ENCODE peak calls at places on chromosomes 13 and 19, in five cellular contexts. R is stomach, Z is kidney epithelial cell, Q is endothelial cell of umbilical vein, K is HCT116. N is an unnamed sample.

GRCh38 chr13:111153977-111154332 is 38.8 kb downstream of the ARHGEF7 start:
- DNase-seq in R (no peak), Z (no peak), Q (no peak), K (no peak), N (no peak)

GRCh38 chr19:57512845-57513244 is 13.1 kb downstream of the ZNF773 start:
- DNase-seq in R (no peak), Z (no peak), Q (no peak), K (no peak), N (peak; percentile 40)

GRCh38 chr13:114067886-114068722 is 64.3 kb downstream of the RASA3 start:
- DNase-seq in R (no peak), Z (no peak), Q (no peak), K (no peak), N (no peak)

GRCh38 chr19:30324982-30325381 is 47.2 kb upstream of the ZNF536 start:
- DNase-seq in R (peak; percentile 19), Z (no peak), Q (no peak), K (no peak), N (no peak)

GRCh38 chr19:45515081-45515624 is 7.9 kb downstream of the VASP start:
- DNase-seq in R (no peak), Z (no peak), Q (no peak), K (no peak), N (no peak)

GRCh38 chr13:20128459-20128927 is 32.4 kb downstream of the GJA3 start:
- DNase-seq in R (peak; percentile 48), Z (no peak), Q (no peak), K (no peak), N (no peak)

GRCh38 chr19:9877775-9878510 is 42.8 kb downstream of the PIN1 start:
- DNase-seq in R (no peak), Z (no peak), Q (no peak), K (peak; percentile 58), N (peak; percentile 29)

GRCh38 chr13:70415141-70415540 is 306.9 kb upstream of the KLHL1 start:
- DNase-seq in R (no peak), Z (peak; percentile 10), Q (no peak), K (no peak), N (no peak)

GRCh38 chr19:6793411-6793810 is 20.9 kb downstream of the VAV1 start:
- DNase-seq in R (no peak), Z (no peak), Q (no peak), K (no peak), N (no peak)

GRCh38 chr13:46676378-46676725 is 120.6 kb downstream of the ESD start:
- DNase-seq in R (no peak), Z (no peak), Q (no peak), K (no peak), N (no peak)

DNA sequence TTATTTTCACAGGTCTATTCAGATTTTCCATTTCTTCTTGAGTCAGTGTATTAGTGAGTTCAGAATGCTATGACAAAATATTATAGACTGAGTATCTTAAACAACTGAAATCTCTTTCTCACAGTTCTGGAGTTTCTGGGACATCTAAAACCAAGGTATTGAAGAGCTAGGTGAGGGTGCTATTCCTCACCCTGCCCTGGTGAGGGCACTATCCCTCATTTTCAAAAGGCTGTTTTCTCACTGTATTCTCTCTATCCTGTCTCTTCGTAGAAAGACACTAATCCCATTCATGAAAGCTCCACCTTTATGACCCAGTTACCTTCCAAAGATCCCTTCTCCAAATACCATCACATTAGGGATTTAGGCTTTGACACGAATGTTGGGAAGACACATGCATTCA is 1617.1 kb downstream of the PCDH9 start:
- DNase-seq in R (no peak), Z (no peak), Q (no peak), K (peak; percentile 8), N (no peak)
- TF ChIP-seq CTCF in R (no peak), Z (no peak), Q (peak; percentile 17), K (no peak), N (peak; percentile 15)

GRCh38 chr19:17947815-17948473 is 15.1 kb downstream of the CCDC124 start:
- DNase-seq in R (peak; percentile 90), Z (peak; percentile 55), Q (peak; percentile 93), K (peak; percentile 81), N (peak; percentile 94)

GRCh38 chr19:17949956-17950309 is 17.0 kb upstream of the KCNN1 start:
- DNase-seq in R (no peak), Z (no peak), Q (no peak), K (no peak), N (no peak)

GRCh38 chr19:17948474-17948966 is 15.7 kb downstream of the CCDC124 start:
- DNase-seq in R (no peak), Z (no peak), Q (no peak), K (no peak), N (no peak)

GRCh38 chr19:17950310-17951150 is 16.4 kb upstream of the KCNN1 start:
- DNase-seq in R (no peak), Z (no peak), Q (peak; percentile 8), K (no peak), N (no peak)

GRCh38 chr19:17948967-17949930 is 16.4 kb downstream of the CCDC124 start:
- DNase-seq in R (no peak), Z (no peak), Q (no peak), K (no peak), N (no peak)
- H3K4me3 ChIP-seq in R (no peak overlapping the region), Z (no peak overlapping the region), Q (no peak overlapping the region), K (no peak overlapping the region), N (no peak overlapping the region)

GRCh38 chr13:74687452-74688180 is 553.4 kb upstream of the KLF12 start:
- DNase-seq in R (no peak), Z (no peak), Q (peak; percentile 84), K (no peak), N (no peak)

GRCh38 chr13:74681891-74682290 is 547.7 kb upstream of the KLF12 start:
- DNase-seq in R (no peak), Z (no peak), Q (no peak), K (no peak), N (no peak)

GRCh38 chr13:74678308-74678958 is 544.2 kb upstream of the KLF12 start:
- DNase-seq in R (no peak), Z (no peak), Q (no peak), K (no peak), N (no peak)

DNA sequence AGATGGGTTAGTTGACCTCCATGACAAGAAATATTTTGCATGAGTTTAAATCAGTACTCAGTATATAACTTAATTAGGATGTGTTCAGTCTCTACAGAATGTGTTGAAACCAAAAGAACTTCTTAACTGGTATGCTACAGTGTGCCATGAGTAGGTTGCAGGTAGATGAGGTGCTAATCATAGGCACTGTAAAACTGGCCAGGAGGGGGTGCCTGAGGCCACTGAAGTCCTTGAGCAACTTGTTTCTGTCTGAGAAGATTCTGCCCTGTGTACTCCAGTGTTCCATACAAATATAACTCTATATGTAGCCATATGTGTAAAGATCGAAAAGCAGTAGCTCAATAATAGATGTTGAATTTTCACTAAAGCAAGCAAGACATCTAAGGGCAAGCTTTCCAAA is 549.2 kb upstream of the KLF12 start:
- DNase-seq in R (no peak), Z (no peak), Q (peak; percentile 19), K (no peak), N (peak; percentile 22)
- TF ChIP-seq CTCF in R (no peak), Z (peak; percentile 7), Q (no peak), K (no peak), N (peak; percentile 22)

GRCh38 chr13:18961383-18962117 is 220.1 kb downstream of the TUBA3C start:
- DNase-seq in R (no peak), Z (no peak), Q (no peak), K (no peak), N (no peak)
- H3K4me3 ChIP-seq in R (no peak overlapping the region), Z (no peak overlapping the region), Q (no peak overlapping the region), K (no peak overlapping the region), N (no peak overlapping the region)

GRCh38 chr19:4523306-4524110 is 5.2 kb upstream of the PLIN4 start:
- DNase-seq in R (peak; percentile 69), Z (no peak), Q (peak; percentile 33), K (peak; percentile 29), N (peak; percentile 49)

GRCh38 chr19:4521888-4522242 is 3.6 kb upstream of the PLIN4 start:
- DNase-seq in R (no peak), Z (no peak), Q (no peak), K (no peak), N (no peak)

GRCh38 chr19:4525563-4526002 is 7.3 kb upstream of the PLIN4 start:
- DNase-seq in R (no peak), Z (no peak), Q (no peak), K (no peak), N (no peak)

GRCh38 chr19:4522291-4523002 is 4.2 kb upstream of the PLIN4 start:
- DNase-seq in R (no peak), Z (no peak), Q (no peak), K (no peak), N (no peak)

GRCh38 chr19:4524808-4525562 is 6.7 kb upstream of the PLIN4 start:
- DNase-seq in R (peak; percentile 63), Z (no peak), Q (peak; percentile 31), K (peak; percentile 8), N (peak; percentile 58)
- TF ChIP-seq CTCF in R (peak; percentile 65), Z (peak; percentile 84), Q (peak; percentile 93), K (peak; percentile 48), N (peak; percentile 90)

GRCh38 chr19:51016798-51017683 is 2.5 kb downstream of the KLK10 start:
- DNase-seq in R (peak; percentile 77), Z (no peak), Q (peak; percentile 39), K (peak; percentile 83), N (peak; percentile 57)
- H3K4me3 ChIP-seq in R (peak overlapping the region; percentile 34), Z (peak overlapping the region; percentile 20), Q (no peak overlapping the region), K (peak overlapping the region; percentile 60), N (no peak overlapping the region)

DNA sequence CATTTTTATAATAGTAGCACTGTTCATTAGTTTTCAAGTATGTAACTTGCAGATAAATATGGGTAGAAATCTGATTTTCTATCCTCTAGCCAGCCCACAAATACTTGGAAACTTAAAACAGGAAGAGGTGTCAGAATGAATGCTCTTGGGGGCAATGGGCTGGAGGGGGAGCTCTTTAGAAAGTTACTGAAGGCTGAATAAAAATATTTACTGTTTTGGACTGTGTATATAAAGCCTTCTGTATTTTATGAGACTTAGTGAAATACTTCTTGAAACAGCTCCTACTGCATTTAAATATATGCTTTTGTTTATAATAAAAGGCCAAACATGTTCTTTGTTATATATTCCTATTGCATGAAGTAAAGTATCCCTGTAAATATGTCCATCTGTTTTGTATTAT is 138.8 kb downstream of the RGCC start:
- DNase-seq in R (no peak), Z (no peak), Q (peak; percentile 70), K (no peak), N (peak; percentile 56)
- TF ChIP-seq CTCF in R (no peak), Z (peak; percentile 7), Q (peak; percentile 10), K (no peak), N (peak; percentile 40)

GRCh38 chr13:29137016-29137415 is 316.9 kb downstream of the MTUS2 start:
- DNase-seq in R (no peak), Z (no peak), Q (no peak), K (no peak), N (no peak)

GRCh38 chr13:29131159-29131558 is 311.0 kb downstream of the MTUS2 start:
- DNase-seq in R (no peak), Z (no peak), Q (no peak), K (no peak), N (no peak)

GRCh38 chr13:29129616-29130015 is 309.5 kb downstream of the MTUS2 start:
- DNase-seq in R (no peak), Z (no peak), Q (no peak), K (no peak), N (no peak)

GRCh38 chr13:29136341-29136740 is 316.2 kb downstream of the MTUS2 start:
- DNase-seq in R (no peak), Z (no peak), Q (no peak), K (no peak), N (no peak)

GRCh38 chr13:29131881-29132668 is 311.9 kb downstream of the MTUS2 start:
- DNase-seq in R (no peak), Z (no peak), Q (no peak), K (no peak), N (no peak)
- H3K4me3 ChIP-seq in R (no peak overlapping the region), Z (no peak overlapping the region), Q (no peak overlapping the region), K (no peak overlapping the region), N (no peak overlapping the region)

GRCh38 chr19:18152817-18153554 is at the start of gene PIK3R2:
- DNase-seq in R (peak; percentile 100), Z (peak; percentile 85), Q (peak; percentile 98), K (peak; percentile 97), N (peak; percentile 99)
- TF ChIP-seq CTCF in R (no peak), Z (no peak), Q (no peak), K (no peak), N (no peak)

N was measured in fibroblast of pulmonary artery.